ENCODE peak calls at places on chromosomes 3 and 15, in ten cellular contexts. One of them, this sample, is unnamed.

GRCh38 chr3:138187296-138188012 is at the start of gene ARMC8:
- DNase-seq in endodermal cell: peak
- DNase-seq in RWPE1: peak
- DNase-seq in endothelial cell: peak
- DNase-seq in AG04449: no peak
- DNase-seq in GM10248: no peak
- DNase-seq in AG09319: no peak
- DNase-seq in tibial nerve: no peak
- DNase-seq in left lung: peak
- DNase-seq in fibroblast of pulmonary artery: peak
- DNase-seq in this sample: peak

GRCh38 chr15:28886431-28887343 is 913 bp downstream of the APBA2 start:
- DNase-seq in endodermal cell: no peak
- DNase-seq in RWPE1: no peak
- DNase-seq in endothelial cell: no peak
- DNase-seq in AG04449: no peak
- DNase-seq in GM10248: no peak
- DNase-seq in AG09319: no peak
- DNase-seq in tibial nerve: no peak
- DNase-seq in left lung: no peak
- DNase-seq in fibroblast of pulmonary artery: no peak
- DNase-seq in this sample: no peak

GRCh38 chr3:133461291-133461690 is 61.4 kb downstream of the BFSP2 start:
- DNase-seq in endodermal cell: no peak
- DNase-seq in RWPE1: peak
- DNase-seq in endothelial cell: no peak
- DNase-seq in AG04449: no peak
- DNase-seq in GM10248: no peak
- DNase-seq in AG09319: no peak
- DNase-seq in tibial nerve: no peak
- DNase-seq in left lung: no peak
- DNase-seq in fibroblast of pulmonary artery: no peak
- DNase-seq in this sample: no peak

GRCh38 chr15:80072285-80072684 is 12.8 kb downstream of the ZFAND6 start:
- DNase-seq in endodermal cell: no peak
- DNase-seq in RWPE1: peak
- DNase-seq in endothelial cell: peak
- DNase-seq in AG04449: peak
- DNase-seq in GM10248: peak
- DNase-seq in AG09319: peak
- DNase-seq in tibial nerve: no peak
- DNase-seq in left lung: no peak
- DNase-seq in fibroblast of pulmonary artery: peak
- DNase-seq in this sample: no peak

GRCh38 chr15:98776607-98777281 is 128.4 kb downstream of the IGF1R start:
- DNase-seq in endodermal cell: no peak
- DNase-seq in RWPE1: no peak
- DNase-seq in endothelial cell: no peak
- DNase-seq in AG04449: no peak
- DNase-seq in GM10248: peak
- DNase-seq in AG09319: peak
- DNase-seq in tibial nerve: peak
- DNase-seq in left lung: no peak
- DNase-seq in fibroblast of pulmonary artery: peak
- DNase-seq in this sample: no peak

GRCh38 chr3:101381809-101382208 is 61.4 kb upstream of the IMPG2 start:
- DNase-seq in endodermal cell: no peak
- DNase-seq in RWPE1: peak
- DNase-seq in endothelial cell: no peak
- DNase-seq in AG04449: no peak
- DNase-seq in GM10248: peak
- DNase-seq in AG09319: no peak
- DNase-seq in tibial nerve: no peak
- DNase-seq in left lung: no peak
- DNase-seq in fibroblast of pulmonary artery: peak
- DNase-seq in this sample: no peak

GRCh38 chr3:40258555-40258954 is 51.0 kb upstream of the EIF1B start:
- DNase-seq in endodermal cell: peak
- DNase-seq in RWPE1: peak
- DNase-seq in endothelial cell: no peak
- DNase-seq in AG04449: no peak
- DNase-seq in GM10248: no peak
- DNase-seq in AG09319: peak
- DNase-seq in tibial nerve: no peak
- DNase-seq in left lung: no peak
- DNase-seq in fibroblast of pulmonary artery: peak
- DNase-seq in this sample: no peak

GRCh38 chr3:134205426-134205825 is 45.2 kb downstream of the RYK start:
- DNase-seq in endodermal cell: no peak
- DNase-seq in RWPE1: no peak
- DNase-seq in endothelial cell: no peak
- DNase-seq in AG04449: no peak
- DNase-seq in GM10248: no peak
- DNase-seq in AG09319: no peak
- DNase-seq in tibial nerve: no peak
- DNase-seq in left lung: no peak
- DNase-seq in fibroblast of pulmonary artery: no peak
- DNase-seq in this sample: no peak

GRCh38 chr3:46926039-46926438 is 48.5 kb downstream of the PTH1R start:
- DNase-seq in endodermal cell: no peak
- DNase-seq in RWPE1: no peak
- DNase-seq in endothelial cell: no peak
- DNase-seq in AG04449: no peak
- DNase-seq in GM10248: no peak
- DNase-seq in AG09319: no peak
- DNase-seq in tibial nerve: no peak
- DNase-seq in left lung: peak
- DNase-seq in fibroblast of pulmonary artery: peak
- DNase-seq in this sample: no peak

GRCh38 chr3:172321035-172321434 is 127.2 kb downstream of the GHSR start:
- DNase-seq in endodermal cell: no peak
- DNase-seq in RWPE1: no peak
- DNase-seq in endothelial cell: no peak
- DNase-seq in AG04449: no peak
- DNase-seq in GM10248: peak
- DNase-seq in AG09319: no peak
- DNase-seq in tibial nerve: no peak
- DNase-seq in left lung: no peak
- DNase-seq in fibroblast of pulmonary artery: peak
- DNase-seq in this sample: no peak

GRCh38 chr15:97995881-97996603 is 35.5 kb downstream of the ARRDC4 start:
- DNase-seq in endodermal cell: peak
- DNase-seq in RWPE1: no peak
- DNase-seq in endothelial cell: peak
- DNase-seq in AG04449: no peak
- DNase-seq in GM10248: no peak
- DNase-seq in AG09319: no peak
- DNase-seq in tibial nerve: no peak
- DNase-seq in left lung: no peak
- DNase-seq in fibroblast of pulmonary artery: no peak
- DNase-seq in this sample: peak

GRCh38 chr15:47466357-47466756 is 250.9 kb upstream of the SEMA6D start:
- DNase-seq in endodermal cell: no peak
- DNase-seq in RWPE1: peak
- DNase-seq in endothelial cell: no peak
- DNase-seq in AG04449: peak
- DNase-seq in GM10248: no peak
- DNase-seq in AG09319: no peak
- DNase-seq in tibial nerve: no peak
- DNase-seq in left lung: no peak
- DNase-seq in fibroblast of pulmonary artery: peak
- DNase-seq in this sample: no peak

GRCh38 chr3:141308588-141309218 is 59.6 kb upstream of the ZBTB38 start:
- DNase-seq in endodermal cell: peak
- DNase-seq in RWPE1: peak
- DNase-seq in endothelial cell: peak
- DNase-seq in AG04449: no peak
- DNase-seq in GM10248: no peak
- DNase-seq in AG09319: no peak
- DNase-seq in tibial nerve: no peak
- DNase-seq in left lung: peak
- DNase-seq in fibroblast of pulmonary artery: peak
- DNase-seq in this sample: peak

GRCh38 chr3:17039579-17039978 is 154.8 kb downstream of the PLCL2 start:
- DNase-seq in endodermal cell: no peak
- DNase-seq in RWPE1: peak
- DNase-seq in endothelial cell: no peak
- DNase-seq in AG04449: peak
- DNase-seq in GM10248: no peak
- DNase-seq in AG09319: peak
- DNase-seq in tibial nerve: no peak
- DNase-seq in left lung: no peak
- DNase-seq in fibroblast of pulmonary artery: peak
- DNase-seq in this sample: no peak

GRCh38 chr15:99931703-99932603 is 198.7 kb upstream of the LYSMD4 start:
- DNase-seq in endodermal cell: peak
- DNase-seq in RWPE1: no peak
- DNase-seq in endothelial cell: no peak
- DNase-seq in AG04449: no peak
- DNase-seq in GM10248: no peak
- DNase-seq in AG09319: no peak
- DNase-seq in tibial nerve: no peak
- DNase-seq in left lung: no peak
- DNase-seq in fibroblast of pulmonary artery: no peak
- DNase-seq in this sample: no peak

DNA sequence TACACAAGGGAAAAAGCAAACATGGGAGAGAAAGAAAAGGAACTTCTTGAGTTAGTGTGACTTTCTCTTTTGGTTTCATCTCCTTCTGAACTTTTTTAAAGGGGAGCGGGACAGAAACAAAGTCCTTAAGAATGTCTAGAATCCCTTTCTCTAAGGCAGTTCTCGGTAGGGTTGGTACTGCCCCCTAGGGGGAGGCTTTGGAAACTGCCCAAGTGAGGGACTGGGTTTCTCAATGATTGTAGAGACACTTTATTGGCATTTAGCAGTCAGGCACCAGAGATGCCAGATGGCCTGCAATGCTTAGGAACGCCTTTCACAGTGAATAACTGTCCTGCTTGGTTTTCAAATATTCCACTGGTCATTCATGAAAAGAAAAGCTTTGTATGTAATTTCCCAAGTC is 172.6 kb downstream of the WDR72 start:
- DNase-seq in endodermal cell: peak
- DNase-seq in RWPE1: no peak
- DNase-seq in endothelial cell: peak
- DNase-seq in AG04449: no peak
- DNase-seq in GM10248: peak
- DNase-seq in AG09319: no peak
- DNase-seq in tibial nerve: no peak
- DNase-seq in left lung: no peak
- DNase-seq in fibroblast of pulmonary artery: peak
- DNase-seq in this sample: peak
- TF ChIP-seq CTCF in endodermal cell: peak
- TF ChIP-seq CTCF in RWPE1: no peak
- TF ChIP-seq CTCF in endothelial cell: peak
- TF ChIP-seq CTCF in AG04449: no peak
- TF ChIP-seq CTCF in GM10248: peak
- TF ChIP-seq CTCF in AG09319: no peak
- TF ChIP-seq CTCF in tibial nerve: no peak
- TF ChIP-seq CTCF in left lung: peak
- TF ChIP-seq CTCF in fibroblast of pulmonary artery: no peak
- TF ChIP-seq CTCF in this sample: peak

DNA sequence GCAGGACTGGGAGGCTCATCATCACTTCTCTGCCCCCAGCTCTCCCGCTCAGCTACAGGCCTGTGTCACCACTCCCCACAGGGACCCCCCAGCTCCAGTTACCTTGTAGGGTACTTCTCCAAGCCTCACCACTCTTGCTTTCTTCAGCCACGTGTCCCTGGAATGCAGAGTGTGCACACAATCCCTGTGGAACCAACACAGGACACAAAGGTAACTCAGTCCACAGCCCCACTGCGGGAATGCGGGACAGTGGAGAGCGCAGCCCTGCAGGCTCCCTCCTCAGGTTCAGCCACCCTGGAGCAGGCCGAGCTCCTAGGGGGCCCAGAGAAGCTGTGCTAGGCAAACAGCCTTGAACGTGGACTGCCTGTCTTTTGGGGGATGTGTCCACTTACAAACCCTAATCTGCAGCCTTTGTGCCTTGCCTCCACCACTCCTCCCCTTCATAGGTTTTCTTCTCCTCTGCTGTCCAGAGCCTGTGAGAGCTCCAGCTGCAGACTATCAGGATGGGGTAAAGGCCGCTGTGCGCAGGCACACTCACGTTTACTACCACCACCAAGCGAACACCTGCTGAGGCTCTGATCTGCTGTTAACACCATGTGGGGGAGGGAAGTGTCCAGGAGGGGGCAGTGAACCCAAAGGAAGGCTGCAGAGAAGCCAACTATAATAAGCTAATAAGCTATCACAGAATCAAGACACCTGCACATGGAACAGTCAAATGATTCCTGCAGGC is 26.0 kb downstream of the XPC start:
- DNase-seq in endodermal cell: peak
- DNase-seq in RWPE1: no peak
- DNase-seq in endothelial cell: no peak
- DNase-seq in AG04449: no peak
- DNase-seq in GM10248: no peak
- DNase-seq in AG09319: no peak
- DNase-seq in tibial nerve: no peak
- DNase-seq in left lung: no peak
- DNase-seq in fibroblast of pulmonary artery: no peak
- DNase-seq in this sample: no peak
- TF ChIP-seq CTCF in endodermal cell: peak
- TF ChIP-seq CTCF in RWPE1: no peak
- TF ChIP-seq CTCF in endothelial cell: no peak
- TF ChIP-seq CTCF in AG04449: peak
- TF ChIP-seq CTCF in GM10248: no peak
- TF ChIP-seq CTCF in AG09319: peak
- TF ChIP-seq CTCF in tibial nerve: no peak
- TF ChIP-seq CTCF in left lung: no peak
- TF ChIP-seq CTCF in fibroblast of pulmonary artery: peak
- TF ChIP-seq CTCF in this sample: peak

DNA sequence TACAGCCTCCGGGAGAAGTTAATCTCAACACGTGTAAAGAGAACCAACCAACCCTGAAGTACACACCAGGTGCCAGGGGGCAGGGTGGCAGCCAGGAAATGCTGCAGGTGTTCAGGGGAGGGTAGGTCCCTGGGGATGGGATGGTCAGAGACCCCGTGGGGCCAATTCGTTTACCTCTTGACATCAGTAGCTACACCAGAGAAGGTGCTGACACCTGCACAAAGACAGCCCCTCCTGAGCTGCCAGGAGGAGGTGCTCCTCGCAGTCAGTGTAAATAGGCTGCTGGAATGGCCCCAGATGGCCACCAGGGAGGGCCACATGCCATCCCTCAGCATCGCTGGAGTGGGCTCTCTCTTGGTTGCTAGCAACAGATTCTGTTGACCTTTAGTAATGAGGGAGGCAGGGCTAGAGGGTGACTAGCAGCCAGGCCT is 52.8 kb downstream of the CORO2B start:
- DNase-seq in endodermal cell: peak
- DNase-seq in RWPE1: no peak
- DNase-seq in endothelial cell: no peak
- DNase-seq in AG04449: no peak
- DNase-seq in GM10248: no peak
- DNase-seq in AG09319: no peak
- DNase-seq in tibial nerve: no peak
- DNase-seq in left lung: no peak
- DNase-seq in fibroblast of pulmonary artery: no peak
- DNase-seq in this sample: no peak
- TF ChIP-seq CTCF in endodermal cell: peak
- TF ChIP-seq CTCF in RWPE1: no peak
- TF ChIP-seq CTCF in endothelial cell: no peak
- TF ChIP-seq CTCF in AG04449: no peak
- TF ChIP-seq CTCF in GM10248: no peak
- TF ChIP-seq CTCF in AG09319: no peak
- TF ChIP-seq CTCF in tibial nerve: no peak
- TF ChIP-seq CTCF in left lung: no peak
- TF ChIP-seq CTCF in fibroblast of pulmonary artery: no peak
- TF ChIP-seq CTCF in this sample: no peak

GRCh38 chr15:85858586-85859375 is 64.1 kb upstream of the KLHL25 start:
- DNase-seq in endodermal cell: peak
- DNase-seq in RWPE1: peak
- DNase-seq in endothelial cell: peak
- DNase-seq in AG04449: no peak
- DNase-seq in GM10248: peak
- DNase-seq in AG09319: no peak
- DNase-seq in tibial nerve: no peak
- DNase-seq in left lung: peak
- DNase-seq in fibroblast of pulmonary artery: peak
- DNase-seq in this sample: peak
- TF ChIP-seq CTCF in endodermal cell: peak
- TF ChIP-seq CTCF in RWPE1: peak
- TF ChIP-seq CTCF in endothelial cell: peak
- TF ChIP-seq CTCF in AG04449: peak
- TF ChIP-seq CTCF in GM10248: peak
- TF ChIP-seq CTCF in AG09319: peak
- TF ChIP-seq CTCF in tibial nerve: peak
- TF ChIP-seq CTCF in left lung: peak
- TF ChIP-seq CTCF in fibroblast of pulmonary artery: peak
- TF ChIP-seq CTCF in this sample: peak

This sample was measured in neural crest cell.